ENCODE peak calls at places on chromosomes 1 and 21, in ten cellular contexts. M, N, F, S, A, J, G, R, L and K are unnamed samples. For H3K4me1, the result is how much of the 10 kb centered on the place peaks cover.

GRCh38 chr1:212981571-212982328 is 31.4 kb downstream of the VASH2 start:
- DNase-seq in F (no peak), J (no peak), M (no peak), N (no peak), L (no peak), A (no peak), G (no peak), S (no peak), R (no peak), K (no peak)

GRCh38 chr1:47794081-47794480 is 203.1 kb downstream of the TRABD2B start:
- DNase-seq in M (no peak), G (no peak), L (no peak), R (no peak), N (no peak), J (no peak), A (no peak), S (no peak), F (no peak), K (no peak)

GRCh38 chr1:229661022-229661877 is 35.2 kb downstream of the URB2 start:
- DNase-seq in S (no peak), F (peak), N (peak), L (peak), M (peak), A (peak), J (peak), G (peak), R (peak), K (peak)

GRCh38 chr1:192824511-192824910 is 15.7 kb downstream of the RGS2 start:
- DNase-seq in S (no peak), G (no peak), J (no peak), A (no peak), F (no peak), L (no peak), M (no peak), R (no peak), N (no peak), K (no peak)

GRCh38 chr1:228151526-228151925 is 1.8 kb downstream of the GJC2 start:
- DNase-seq in A (no peak), J (no peak), M (no peak), N (no peak), S (no peak), F (no peak), G (no peak), R (no peak), L (peak), K (no peak)

GRCh38 chr21:42746593-42747266 is 93.3 kb downstream of the PDE9A start:
- DNase-seq in A (no peak), G (peak), J (peak), R (no peak), L (peak), S (no peak), N (peak), F (no peak), M (no peak), K (no peak)

GRCh38 chr1:156153362-156153761 is at the start of gene SEMA4A:
- DNase-seq in M (no peak), R (no peak), J (no peak), N (no peak), A (peak), F (no peak), S (no peak), G (no peak), L (peak), K (no peak)

GRCh38 chr1:86926886-86927285 is 12.5 kb downstream of the HS2ST1 start:
- DNase-seq in M (no peak), G (no peak), F (no peak), A (no peak), S (no peak), L (no peak), N (no peak), R (peak), J (no peak), K (no peak)

GRCh38 chr1:24351918-24352637 is 32.9 kb downstream of the GRHL3 start:
- DNase-seq in A (no peak), G (no peak), S (no peak), N (peak), J (no peak), M (peak), L (no peak), F (no peak), R (peak), K (no peak)

GRCh38 chr1:77220687-77221463 is 1.6 kb upstream of the PIGK start:
- DNase-seq in M (peak), J (no peak), L (no peak), A (no peak), G (no peak), F (no peak), N (no peak), S (no peak), R (peak), K (no peak)

GRCh38 chr1:8423134-8423701 is 105.3 kb downstream of the SLC45A1 start:
- DNase-seq in N (peak), R (peak), F (peak), A (peak), M (no peak), G (peak), J (no peak), L (peak), S (no peak), K (peak)

GRCh38 chr1:23638786-23639241 is 52.8 kb upstream of the RPL11 start:
- DNase-seq in M (no peak), A (no peak), J (no peak), R (peak), F (peak), L (no peak), S (no peak), G (no peak), N (no peak), K (no peak)

GRCh38 chr1:117664314-117664713 is 58.5 kb downstream of the TENT5C start:
- DNase-seq in A (no peak), G (peak), L (no peak), J (no peak), N (peak), F (no peak), S (no peak), R (no peak), M (no peak), K (no peak)

GRCh38 chr1:19011832-19012231 is 55.4 kb upstream of the IFFO2 start:
- DNase-seq in G (no peak), F (no peak), N (no peak), S (no peak), M (no peak), R (no peak), A (no peak), J (peak), L (no peak), K (no peak)

GRCh38 chr21:25970254-25970930 is 200.2 kb downstream of the APP start:
- DNase-seq in G (no peak), J (no peak), S (no peak), N (no peak), L (no peak), M (no peak), R (no peak), A (no peak), F (no peak), K (no peak)

GRCh38 chr1:55781944-55782482 is 566.8 kb upstream of the USP24 start:
- DNase-seq in F (no peak), M (peak), A (no peak), S (no peak), G (no peak), R (peak), L (peak), N (no peak), J (no peak), K (peak)

GRCh38 chr1:109997204-109997866 is 12.8 kb downstream of the AHCYL1 start:
- DNase-seq in L (no peak), A (no peak), M (no peak), G (no peak), R (no peak), F (no peak), J (no peak), N (no peak), S (no peak), K (no peak)

GRCh38 chr1:109994654-109995053 is 10.1 kb downstream of the AHCYL1 start:
- DNase-seq in R (no peak), A (no peak), L (no peak), G (no peak), M (no peak), J (no peak), N (no peak), F (no peak), S (no peak), K (no peak)

GRCh38 chr1:109993885-109994284 is 9.3 kb downstream of the AHCYL1 start:
- DNase-seq in N (no peak), L (no peak), J (no peak), A (no peak), S (no peak), G (no peak), M (no peak), F (no peak), R (peak), K (no peak)

GRCh38 chr1:109996476-109996875 is 11.9 kb downstream of the AHCYL1 start:
- DNase-seq in L (no peak), S (no peak), F (no peak), G (no peak), R (no peak), J (no peak), N (no peak), M (peak), A (no peak), K (no peak)

DNA sequence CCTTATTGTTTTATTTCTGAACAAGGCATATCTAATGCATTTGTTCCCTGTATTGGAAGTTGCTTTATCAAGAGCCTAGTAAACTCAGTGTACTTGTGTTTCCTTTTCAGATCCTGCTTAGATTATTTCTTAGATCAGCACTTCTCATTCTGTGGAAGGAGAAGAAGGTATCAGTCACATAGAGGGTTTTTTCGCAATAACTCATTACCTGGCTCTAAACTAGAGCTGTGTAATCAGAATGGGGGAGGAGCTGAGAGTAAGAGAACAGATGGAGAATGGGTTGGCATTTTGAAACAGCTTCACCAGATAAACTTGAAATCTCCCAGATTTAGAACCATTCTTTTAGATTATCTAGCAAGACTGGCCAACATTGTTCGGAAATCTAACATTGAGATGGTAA is 11.0 kb downstream of the AHCYL1 start:
- DNase-seq in L (no peak), N (no peak), S (no peak), G (no peak), A (no peak), J (no peak), F (no peak), M (no peak), R (no peak), K (no peak)
- H3K4me1 ChIP-seq in L (half or more), N (under half), S (under half), G (under half), A (half or more), J (under half), F (under half), M (under half), R (under half), K (half or more)

GRCh38 chr1:96365076-96365475 is 356.5 kb upstream of the PTBP2 start:
- DNase-seq in M (peak), S (no peak), R (peak), G (no peak), N (no peak), J (no peak), L (no peak), A (no peak), F (no peak), K (no peak)

GRCh38 chr1:96366516-96366915 is 355.1 kb upstream of the PTBP2 start:
- DNase-seq in L (no peak), M (no peak), S (no peak), F (no peak), J (no peak), R (peak), N (no peak), G (no peak), A (no peak), K (no peak)

GRCh38 chr1:96367791-96368190 is 353.8 kb upstream of the PTBP2 start:
- DNase-seq in M (no peak), L (no peak), G (no peak), F (no peak), S (no peak), N (no peak), J (no peak), A (no peak), R (peak), K (no peak)

GRCh38 chr1:96364576-96364975 is 357.0 kb upstream of the PTBP2 start:
- DNase-seq in J (no peak), G (no peak), R (peak), A (no peak), F (no peak), M (peak), L (no peak), S (no peak), N (no peak), K (no peak)

DNA sequence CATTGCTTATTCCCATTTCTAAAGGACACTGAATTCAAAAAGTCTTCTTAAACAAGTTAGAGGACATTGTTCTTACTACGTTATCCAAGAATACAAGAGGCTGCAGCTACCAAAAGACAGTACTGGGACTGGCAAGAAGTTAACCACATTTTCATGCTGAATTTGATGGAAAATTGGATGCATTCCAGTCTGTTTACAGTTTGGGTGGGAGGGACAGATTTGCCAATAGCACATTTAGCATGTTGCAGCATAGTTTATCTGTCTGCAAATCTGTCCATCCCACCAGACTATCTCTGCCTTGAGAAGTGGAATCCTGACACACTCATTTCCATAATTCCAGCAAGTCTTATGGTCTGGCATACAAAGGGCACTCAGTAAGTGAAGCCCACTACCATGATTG is 356.0 kb upstream of the PTBP2 start:
- DNase-seq in L (no peak), N (no peak), F (no peak), M (peak), S (no peak), J (no peak), A (no peak), R (peak), G (no peak), K (no peak)
- H3K4me1 ChIP-seq in L (under half), N (under half), F (under half), M (under half), S (half or more), J (under half), A (under half), R (half or more), G (under half), K (under half)

GRCh38 chr1:39407496-39407888 is 83.9 kb upstream of the BMP8A start:
- DNase-seq in M (no peak), A (no peak), J (no peak), L (no peak), S (no peak), N (no peak), R (peak), F (no peak), G (no peak), K (no peak)

GRCh38 chr1:39410915-39411436 is 80.5 kb upstream of the BMP8A start:
- DNase-seq in M (peak), G (peak), L (peak), N (peak), F (peak), J (peak), A (peak), R (peak), S (peak), K (peak)

GRCh38 chr1:39408641-39409054 is 82.8 kb upstream of the BMP8A start:
- DNase-seq in L (peak), A (peak), J (peak), N (peak), G (peak), M (peak), F (peak), S (peak), R (peak), K (peak)

GRCh38 chr1:39407889-39408640 is 83.4 kb upstream of the BMP8A start:
- DNase-seq in R (no peak), J (no peak), M (no peak), G (no peak), L (peak), N (no peak), S (no peak), A (peak), F (no peak), K (no peak)

GRCh38 chr1:39409055-39409816 is 82.2 kb upstream of the BMP8A start:
- DNase-seq in R (peak), M (no peak), G (no peak), S (no peak), F (peak), L (peak), A (peak), J (peak), N (peak), K (no peak)
- H3K4me1 ChIP-seq in R (half or more), M (half or more), G (under half), S (under half), F (under half), L (half or more), A (half or more), J (half or more), N (under half), K (half or more)

DNA sequence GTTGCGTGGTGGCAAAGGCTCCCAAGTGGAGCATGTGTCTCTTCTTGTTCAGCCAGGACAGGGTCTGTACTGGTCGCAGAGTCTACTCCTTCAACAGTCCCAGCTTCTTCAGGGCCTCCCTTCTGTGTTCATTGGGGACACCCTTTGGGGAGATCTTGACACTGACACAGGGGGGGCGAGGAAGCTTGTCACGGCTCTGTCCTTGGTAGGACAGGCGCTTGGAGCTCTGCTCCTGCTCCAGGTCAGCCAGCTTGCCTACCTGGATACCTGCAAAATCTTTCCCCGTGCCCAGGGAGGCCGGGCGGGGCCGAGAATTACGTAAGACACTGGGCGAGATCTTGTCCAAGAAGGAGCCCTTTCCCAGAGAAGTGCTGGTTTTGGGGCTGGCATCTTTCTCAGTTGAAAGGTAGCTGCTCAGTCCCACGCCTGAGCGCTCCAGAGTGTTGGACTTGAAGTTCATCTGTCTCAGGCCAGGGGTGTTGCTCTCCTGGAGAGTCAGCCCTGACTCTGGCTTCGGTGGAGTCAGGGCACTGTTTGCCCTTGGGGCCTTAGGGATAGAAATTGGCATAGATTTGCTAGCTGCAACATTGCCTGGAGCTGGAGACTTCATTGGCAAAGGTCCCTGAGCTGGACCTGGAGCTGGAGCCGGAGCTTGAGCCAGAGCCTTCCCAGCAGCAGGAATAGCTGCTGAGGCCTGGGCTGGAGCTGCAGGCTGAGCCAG is 10.5 kb downstream of the C1orf116 start:
- DNase-seq in J (no peak), N (no peak), G (no peak), A (no peak), S (no peak), R (no peak), L (no peak), F (no peak), M (no peak), K (no peak)
- H3K4me1 ChIP-seq in J (under half), N (under half), G (under half), A (half or more), S (half or more), R (under half), L (under half), F (under half), M (under half), K (under half)

GRCh38 chr1:31161571-31161970 is 78.1 kb downstream of the NKAIN1 start:
- DNase-seq in F (no peak), A (no peak), N (no peak), L (no peak), G (no peak), J (no peak), M (no peak), R (no peak), S (no peak), K (no peak)

GRCh38 chr1:31166462-31166861 is 73.2 kb downstream of the NKAIN1 start:
- DNase-seq in J (no peak), M (no peak), N (no peak), A (no peak), R (no peak), F (no peak), L (no peak), S (no peak), G (no peak), K (no peak)

GRCh38 chr1:31163866-31164265 is 75.8 kb downstream of the NKAIN1 start:
- DNase-seq in S (no peak), L (no peak), A (no peak), M (no peak), R (no peak), G (no peak), N (no peak), F (no peak), J (no peak), K (no peak)

GRCh38 chr1:31159869-31160611 is 79.6 kb downstream of the NKAIN1 start:
- DNase-seq in L (no peak), R (no peak), M (no peak), J (no peak), G (no peak), F (no peak), A (no peak), S (no peak), N (no peak), K (no peak)

GRCh38 chr1:31164291-31164690 is 75.4 kb downstream of the NKAIN1 start:
- DNase-seq in N (no peak), R (no peak), A (no peak), M (no peak), L (no peak), F (no peak), J (no peak), S (no peak), G (no peak), K (no peak)
- H3K4me1 ChIP-seq in N (under half), R (under half), A (under half), M (under half), L (under half), F (under half), J (under half), S (under half), G (under half), K (under half)

GRCh38 chr1:21020151-21020550 is 156.5 kb downstream of the EIF4G3 start:
- DNase-seq in N (no peak), R (no peak), S (no peak), A (no peak), L (no peak), J (no peak), M (peak), G (no peak), F (no peak), K (no peak)
- H3K4me1 ChIP-seq in N (under half), R (under half), S (under half), A (under half), L (under half), J (under half), M (under half), G (under half), F (under half), K (under half)

DNA sequence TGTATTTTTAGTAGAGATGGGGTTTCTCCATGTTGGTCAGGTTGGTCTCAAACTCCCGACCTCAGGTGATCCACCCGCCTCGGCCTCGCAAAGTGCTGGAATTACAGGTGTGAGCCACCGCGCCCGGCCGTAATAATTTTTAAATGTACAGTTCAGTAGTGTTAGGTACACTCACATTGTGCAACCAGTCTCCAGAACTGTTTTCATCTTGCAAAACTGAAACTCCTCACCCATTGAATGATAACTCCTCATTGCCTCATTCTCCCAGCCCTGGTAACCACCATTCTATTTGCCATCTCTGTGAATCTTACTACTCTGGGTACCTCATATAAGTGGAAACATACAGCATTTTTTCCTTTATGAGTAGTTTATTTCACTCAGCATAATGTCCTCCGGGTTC is 3.4 kb downstream of the NLRP3 start:
- DNase-seq in J (no peak), L (no peak), N (no peak), G (no peak), M (no peak), S (no peak), A (no peak), R (no peak), F (no peak), K (no peak)
- H3K4me1 ChIP-seq in J (under half), L (under half), N (under half), G (under half), M (under half), S (under half), A (under half), R (under half), F (under half), K (under half)